ENCODE peak calls at places on chromosomes 3 and 15, in six cellular contexts. Q is GM12865; J is anterior cingulate cortex; I is stimulated activated CD8-positive, alpha-beta memory T cell treated with anti-CD3 and anti-CD28 coated beads, Interleukin-7, amount 100 ng/mL, for 1 hour; U is M059J; A is uterus. B is an unnamed sample.

GRCh38 chr3:120622457-120622856 is 26.3 kb downstream of the NDUFB4 start:
- DNase-seq in U (no peak), A (no peak), I (no peak), J (no peak), Q (peak), B (no peak)

GRCh38 chr3:48314542-48314941 is 18.9 kb downstream of the SPINK8 start:
- DNase-seq in U (no peak), I (no peak), J (no peak), Q (no peak), A (no peak), B (no peak)

GRCh38 chr15:57306305-57306943 is 69.9 kb upstream of the CGNL1 start:
- DNase-seq in A (peak), J (peak), I (peak), U (peak), Q (peak), B (peak)

GRCh38 chr3:123750659-123751420 is 133.3 kb downstream of the MYLK start:
- DNase-seq in A (no peak), Q (no peak), I (no peak), J (no peak), U (peak), B (no peak)

GRCh38 chr3:130800829-130801228 is 54.2 kb upstream of the PIK3R4 start:
- DNase-seq in A (no peak), J (no peak), U (peak), I (no peak), Q (no peak), B (no peak)

GRCh38 chr3:150699068-150699635 is 4.6 kb downstream of the ERICH6 start:
- DNase-seq in A (no peak), Q (no peak), U (peak), J (no peak), I (no peak), B (no peak)

GRCh38 chr3:113151475-113152031 is 59.8 kb upstream of the BOC start:
- DNase-seq in I (no peak), J (no peak), A (peak), Q (no peak), U (peak), B (no peak)

GRCh38 chr3:177124882-177125281 is 72.4 kb downstream of the TBL1XR1 start:
- DNase-seq in A (no peak), Q (no peak), I (no peak), U (no peak), J (no peak), B (no peak)

GRCh38 chr15:85005744-85006143 is 24.1 kb downstream of the PDE8A start:
- DNase-seq in U (no peak), A (no peak), I (no peak), Q (no peak), J (no peak), B (no peak)

GRCh38 chr15:39593071-39594055 is 12.5 kb downstream of the THBS1 start:
- DNase-seq in I (no peak), J (no peak), U (peak), Q (no peak), A (no peak), B (no peak)

GRCh38 chr3:63662500-63662899 is 10.0 kb downstream of the SNTN start:
- DNase-seq in I (no peak), A (no peak), J (no peak), Q (no peak), U (peak), B (no peak)